ENCODE peak calls at places on chromosomes 12 and 14, in seven cellular contexts. H is fibroblast of mammary gland, W is progenitor cell of endocrine pancreas, C is natural killer cell, S is tibial artery, A is WTC11, Q is MCF 10A. U is an unnamed sample.

GRCh38 chr14:26872510-26872909 is 274.7 kb upstream of the NOVA1 start:
- DNase-seq in Q (no peak), S (no peak), C (no peak), H (peak), W (no peak), A (no peak), U (no peak)

GRCh38 chr12:48969847-48970701 is 1.5 kb downstream of the WNT10B start:
- DNase-seq in Q (no peak), W (no peak), S (no peak), C (no peak), A (peak), H (no peak), U (no peak)

GRCh38 chr12:104526320-104526719 is 69.6 kb downstream of the CHST11 start:
- DNase-seq in S (no peak), W (no peak), C (no peak), A (peak), Q (no peak), H (no peak), U (no peak)

GRCh38 chr12:40727774-40728483 is 35.7 kb downstream of the CNTN1 start:
- DNase-seq in A (no peak), Q (no peak), H (no peak), S (no peak), W (no peak), C (no peak), U (no peak)

GRCh38 chr14:77825895-77826519 is 26.1 kb downstream of the ADCK1 start:
- DNase-seq in H (no peak), A (no peak), W (no peak), C (no peak), S (no peak), Q (no peak), U (no peak)

GRCh38 chr12:122250047-122250446 is 16.2 kb downstream of the VPS33A start:
- DNase-seq in H (no peak), C (no peak), W (no peak), S (no peak), A (no peak), Q (no peak), U (no peak)

GRCh38 chr14:40216976-40217375 is 784.7 kb upstream of the FBXO33 start:
- DNase-seq in A (no peak), H (no peak), S (no peak), Q (no peak), W (no peak), C (no peak), U (no peak)

GRCh38 chr12:21797539-21797938 is 23.0 kb upstream of the KCNJ8 start:
- DNase-seq in S (no peak), W (no peak), A (no peak), C (no peak), H (no peak), Q (no peak), U (no peak)

GRCh38 chr14:56268653-56269052 is 150.4 kb downstream of the PELI2 start:
- DNase-seq in A (no peak), Q (no peak), C (no peak), H (no peak), W (no peak), S (no peak), U (no peak)

GRCh38 chr14:30737916-30738315 is 115.8 kb downstream of the SCFD1 start:
- DNase-seq in W (no peak), H (peak), S (no peak), Q (no peak), C (no peak), A (no peak), U (no peak)

GRCh38 chr12:53599579-53599978 is 26.6 kb downstream of the ATF7 start:
- DNase-seq in W (no peak), H (no peak), C (no peak), Q (no peak), A (no peak), S (no peak), U (no peak)

GRCh38 chr12:104263580-104264358 is 39.8 kb upstream of the EID3 start:
- DNase-seq in A (no peak), S (no peak), C (no peak), Q (peak), W (no peak), H (peak), U (no peak)

GRCh38 chr12:55704824-55705780 is 2.6 kb downstream of the ITGA7 start:
- DNase-seq in C (no peak), Q (no peak), A (no peak), W (no peak), H (no peak), S (no peak), U (no peak)

GRCh38 chr14:24938593-24938992 is 111.4 kb downstream of the STXBP6 start:
- DNase-seq in H (no peak), Q (no peak), C (no peak), A (no peak), S (no peak), W (no peak), U (no peak)

GRCh38 chr12:34379142-34379541 is 356.8 kb downstream of the ALG10 start:
- DNase-seq in S (no peak), H (no peak), C (no peak), W (no peak), Q (no peak), A (no peak), U (no peak)

GRCh38 chr12:116123511-116124258 is 153.8 kb downstream of the MED13L start:
- DNase-seq in A (no peak), H (peak), Q (peak), C (no peak), W (no peak), S (no peak), U (peak)

GRCh38 chr14:104389326-104390220 is 190.0 kb upstream of the C14orf180 start:
- DNase-seq in H (no peak), A (no peak), W (peak), C (peak), Q (no peak), S (peak), U (no peak)

GRCh38 chr12:114476159-114476558 is 70.2 kb upstream of the TBX5 start:
- DNase-seq in H (peak), S (no peak), C (no peak), Q (peak), A (no peak), W (no peak), U (no peak)

GRCh38 chr12:121949643-121950397 is 31.4 kb downstream of the CFAP251 start:
- DNase-seq in W (no peak), H (peak), Q (peak), C (no peak), A (no peak), S (no peak), U (no peak)

GRCh38 chr14:22159049-22159448 is 430.0 kb downstream of the DAD1 start:
- DNase-seq in A (no peak), Q (peak), S (no peak), C (no peak), H (no peak), W (no peak), U (no peak)

GRCh38 chr12:8678661-8679111 is 16.1 kb upstream of the MFAP5 start:
- DNase-seq in Q (no peak), A (no peak), H (no peak), W (no peak), C (no peak), S (no peak), U (no peak)

GRCh38 chr12:95972832-95973465 is 23.2 kb downstream of the HAL start:
- DNase-seq in W (no peak), H (no peak), C (no peak), S (no peak), Q (no peak), A (no peak), U (no peak)

GRCh38 chr14:34043627-34044372 is 92.9 kb upstream of the EGLN3 start:
- DNase-seq in H (no peak), S (no peak), Q (peak), A (no peak), W (no peak), C (peak), U (no peak)

GRCh38 chr14:103015426-103015825 is 41.9 kb downstream of the CDC42BPB start:
- DNase-seq in A (no peak), Q (no peak), C (no peak), H (no peak), S (no peak), W (no peak), U (no peak)

GRCh38 chr12:57817261-57817989 is 1.1 kb downstream of the AVIL start:
- DNase-seq in Q (no peak), W (no peak), S (no peak), H (no peak), A (no peak), C (no peak), U (no peak)

GRCh38 chr12:57816001-57816854 is 2.3 kb downstream of the AVIL start:
- DNase-seq in W (no peak), S (no peak), A (no peak), C (no peak), Q (no peak), H (no peak), U (no peak)

GRCh38 chr12:57813971-57814771 is 4.4 kb downstream of the AVIL start:
- DNase-seq in C (no peak), A (no peak), S (no peak), Q (no peak), W (no peak), H (peak), U (no peak)

GRCh38 chr12:57816855-57817151 is 1.7 kb downstream of the AVIL start:
- DNase-seq in W (no peak), S (peak), Q (peak), A (no peak), C (no peak), H (peak), U (no peak)

DNA sequence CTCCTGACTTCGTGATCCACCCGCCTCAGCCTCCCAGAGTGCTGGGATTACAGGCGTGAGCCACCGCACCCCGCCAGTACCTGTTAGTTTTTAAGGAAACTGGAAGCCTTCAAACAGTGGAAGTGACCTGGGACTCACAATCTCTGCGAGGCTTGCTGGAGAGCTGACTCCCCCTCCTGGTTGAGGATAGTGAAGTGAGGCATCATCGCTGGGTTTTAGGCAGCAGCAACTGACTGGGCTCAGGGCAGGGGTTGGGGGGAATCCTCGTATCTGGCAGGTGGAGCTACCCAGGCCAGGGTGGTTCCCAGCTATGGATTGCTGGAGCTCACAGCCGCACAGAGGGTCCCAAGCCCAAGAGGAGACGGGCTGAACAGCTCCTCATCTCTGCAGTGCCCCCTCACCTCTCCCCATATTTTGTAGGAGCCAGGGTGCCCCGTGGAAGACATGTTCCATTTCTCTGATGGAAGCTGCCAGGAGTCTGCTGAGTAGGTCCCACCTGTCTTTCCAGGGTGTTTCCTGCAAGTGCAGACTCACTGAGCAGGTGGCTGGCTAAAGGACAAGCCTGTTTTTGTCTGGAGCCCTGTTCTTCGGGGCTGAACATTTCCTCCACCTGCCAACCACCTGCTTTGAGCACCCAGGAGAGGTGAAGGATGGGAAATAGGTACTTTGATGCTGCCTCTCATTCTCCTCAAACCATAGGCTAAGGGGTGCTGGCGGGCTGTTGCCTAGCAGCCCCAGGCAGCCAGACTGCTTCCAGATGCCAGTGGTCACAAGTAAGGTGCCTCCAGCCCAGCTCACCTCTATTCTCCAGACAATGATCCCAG is 3.1 kb downstream of the AVIL start:
- DNase-seq in C (no peak), Q (no peak), W (no peak), S (no peak), H (no peak), A (peak), U (no peak)
- TF ChIP-seq CTCF in C (no peak), Q (no peak), W (no peak), S (no peak), H (peak), A (no peak), U (no peak)

GRCh38 chr14:31968107-31968810 is 108.8 kb upstream of the ARHGAP5 start:
- DNase-seq in A (no peak), S (no peak), Q (no peak), C (no peak), H (peak), W (no peak), U (no peak)

GRCh38 chr14:31966896-31967668 is 110.0 kb upstream of the ARHGAP5 start:
- DNase-seq in S (peak), H (no peak), C (no peak), A (no peak), W (no peak), Q (no peak), U (no peak)

GRCh38 chr14:31965735-31966598 is 111.1 kb upstream of the ARHGAP5 start:
- DNase-seq in W (no peak), A (no peak), H (no peak), Q (no peak), S (no peak), C (no peak), U (no peak)

GRCh38 chr14:31968912-31969311 is 108.2 kb upstream of the ARHGAP5 start:
- DNase-seq in A (no peak), W (no peak), S (no peak), H (no peak), C (no peak), Q (no peak), U (no peak)

GRCh38 chr14:31967669-31967975 is 109.5 kb upstream of the ARHGAP5 start:
- DNase-seq in S (no peak), H (no peak), W (no peak), A (no peak), Q (no peak), C (no peak), U (no peak)
- TF ChIP-seq CTCF in S (no peak), H (no peak), W (no peak), A (no peak), Q (no peak), C (no peak), U (no peak)

DNA sequence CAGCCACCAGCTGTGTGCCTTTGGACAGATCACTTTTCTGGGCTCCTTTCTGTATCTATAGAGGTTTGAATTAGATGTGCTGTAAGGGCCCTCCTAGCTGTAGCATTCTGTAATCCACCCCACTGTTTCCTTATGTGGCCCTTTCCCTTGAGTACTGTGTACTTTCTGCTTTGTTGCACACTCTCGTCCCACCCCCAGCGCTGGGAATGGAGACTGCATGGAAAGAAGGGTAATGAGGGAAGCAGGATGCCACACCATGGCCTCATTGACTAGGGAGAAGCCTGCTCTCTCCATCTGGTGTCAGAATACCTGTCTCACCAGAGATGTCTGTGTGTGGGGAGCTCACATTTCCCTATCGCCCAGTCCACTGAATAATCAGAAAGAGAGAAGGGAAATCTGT is 13.6 kb upstream of the GALNT16 start:
- DNase-seq in H (no peak), S (no peak), Q (no peak), W (no peak), C (no peak), A (no peak), U (no peak)
- TF ChIP-seq CTCF in H (no peak), S (no peak), Q (no peak), W (no peak), C (no peak), A (no peak), U (no peak)

GRCh38 chr12:102095677-102096263 is 24.1 kb downstream of the NUP37 start:
- DNase-seq in Q (peak), S (no peak), H (peak), A (no peak), W (no peak), C (no peak), U (no peak)
- TF ChIP-seq CTCF in Q (peak), S (peak), H (peak), A (no peak), W (peak), C (peak), U (no peak)

DNA sequence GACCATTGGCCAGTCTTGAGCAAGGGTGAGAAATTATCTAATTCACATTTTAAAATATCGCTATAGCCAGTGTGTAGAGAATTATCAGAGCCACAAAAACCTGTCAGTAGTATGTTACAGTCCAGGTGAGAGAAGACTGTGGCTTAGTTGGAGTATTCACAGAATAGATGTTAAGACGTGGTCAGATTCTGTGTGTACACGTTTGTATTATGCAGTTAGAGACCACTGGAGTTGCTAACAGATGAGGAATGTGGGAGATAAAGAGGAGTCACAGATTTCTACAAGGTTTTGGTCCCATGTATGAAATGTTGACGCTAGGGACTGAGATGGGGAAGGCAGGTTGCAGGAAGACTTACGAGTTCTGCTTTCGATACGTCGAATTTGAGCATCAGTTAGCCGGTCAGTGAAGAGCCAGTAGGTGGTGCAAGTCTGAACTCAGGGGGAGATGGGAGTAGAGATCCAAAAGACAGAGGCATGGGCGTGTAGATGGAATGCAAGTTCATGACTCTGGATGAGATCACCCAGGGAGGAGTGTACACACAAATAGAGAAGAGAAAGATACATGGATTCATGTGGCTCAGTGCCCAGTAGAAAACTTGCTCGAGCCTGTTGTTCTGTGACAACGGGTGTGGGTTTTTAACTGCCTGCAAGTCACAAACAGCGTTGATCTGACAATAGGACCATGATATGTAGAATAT is 114.8 kb upstream of the FLRT2 start:
- DNase-seq in C (no peak), A (peak), H (peak), W (no peak), Q (peak), S (peak), U (no peak)
- TF ChIP-seq CTCF in C (no peak), A (no peak), H (peak), W (peak), Q (peak), S (no peak), U (no peak)

U was measured in activated B cell treated with CpG ODN at 0.5 μM for 24 hours.